ENCODE peak calls at places on chromosomes 13 and 19, in five cellular contexts. One of them, this sample, is unnamed. For H3K36me3, the result is how much of the 10 kb centered on the place peaks cover.

GRCh38 chr19:1248454-1249297 is at the start of gene MIDN:
- DNase-seq in tibial artery: peak
- DNase-seq in right lobe of liver: peak
- DNase-seq in esophagus squamous epithelium: no peak
- DNase-seq in ascending aorta: no peak
- DNase-seq in this sample: no peak

GRCh38 chr19:5097331-5097930 is 128.5 kb downstream of the KDM4B start:
- DNase-seq in tibial artery: no peak
- DNase-seq in right lobe of liver: no peak
- DNase-seq in esophagus squamous epithelium: no peak
- DNase-seq in ascending aorta: no peak
- DNase-seq in this sample: no peak

GRCh38 chr13:101092985-101093384 is 323.3 kb downstream of the NALCN start:
- DNase-seq in tibial artery: no peak
- DNase-seq in right lobe of liver: no peak
- DNase-seq in esophagus squamous epithelium: no peak
- DNase-seq in ascending aorta: no peak
- DNase-seq in this sample: no peak

GRCh38 chr13:34748078-34748477 is 194.0 kb upstream of the NBEA start:
- DNase-seq in tibial artery: no peak
- DNase-seq in right lobe of liver: no peak
- DNase-seq in esophagus squamous epithelium: no peak
- DNase-seq in ascending aorta: no peak
- DNase-seq in this sample: no peak

GRCh38 chr19:56137405-56137804 is 3.7 kb upstream of the ZNF444 start:
- DNase-seq in tibial artery: no peak
- DNase-seq in right lobe of liver: peak
- DNase-seq in esophagus squamous epithelium: no peak
- DNase-seq in ascending aorta: no peak
- DNase-seq in this sample: no peak

GRCh38 chr19:1393841-1394240 is 7.5 kb downstream of the GAMT start:
- DNase-seq in tibial artery: no peak
- DNase-seq in right lobe of liver: no peak
- DNase-seq in esophagus squamous epithelium: no peak
- DNase-seq in ascending aorta: no peak
- DNase-seq in this sample: no peak

GRCh38 chr13:35690546-35690945 is 214.1 kb upstream of the MAB21L1 start:
- DNase-seq in tibial artery: peak
- DNase-seq in right lobe of liver: no peak
- DNase-seq in esophagus squamous epithelium: no peak
- DNase-seq in ascending aorta: no peak
- DNase-seq in this sample: no peak

GRCh38 chr13:107095876-107096275 is 527.9 kb upstream of the ARGLU1 start:
- DNase-seq in tibial artery: no peak
- DNase-seq in right lobe of liver: no peak
- DNase-seq in esophagus squamous epithelium: no peak
- DNase-seq in ascending aorta: no peak
- DNase-seq in this sample: no peak

GRCh38 chr13:45511310-45512147 is 46.8 kb downstream of the COG3 start:
- DNase-seq in tibial artery: no peak
- DNase-seq in right lobe of liver: no peak
- DNase-seq in esophagus squamous epithelium: no peak
- DNase-seq in ascending aorta: no peak
- DNase-seq in this sample: peak

GRCh38 chr13:44576396-44577235 is 486 bp upstream of the TSC22D1 start:
- DNase-seq in tibial artery: no peak
- DNase-seq in right lobe of liver: peak
- DNase-seq in esophagus squamous epithelium: no peak
- DNase-seq in ascending aorta: no peak
- DNase-seq in this sample: no peak

GRCh38 chr19:30710721-30711120 is 338.5 kb downstream of the ZNF536 start:
- DNase-seq in tibial artery: no peak
- DNase-seq in right lobe of liver: no peak
- DNase-seq in esophagus squamous epithelium: no peak
- DNase-seq in ascending aorta: no peak
- DNase-seq in this sample: no peak

GRCh38 chr19:19457691-19458090 is 52.2 kb downstream of the GATAD2A start:
- DNase-seq in tibial artery: no peak
- DNase-seq in right lobe of liver: no peak
- DNase-seq in esophagus squamous epithelium: no peak
- DNase-seq in ascending aorta: no peak
- DNase-seq in this sample: no peak
- H3K27ac ChIP-seq in tibial artery: no peak
- H3K27ac ChIP-seq in right lobe of liver: no peak
- H3K27ac ChIP-seq in esophagus squamous epithelium: peak
- H3K27ac ChIP-seq in ascending aorta: no peak
- H3K27ac ChIP-seq in this sample: no peak

DNA sequence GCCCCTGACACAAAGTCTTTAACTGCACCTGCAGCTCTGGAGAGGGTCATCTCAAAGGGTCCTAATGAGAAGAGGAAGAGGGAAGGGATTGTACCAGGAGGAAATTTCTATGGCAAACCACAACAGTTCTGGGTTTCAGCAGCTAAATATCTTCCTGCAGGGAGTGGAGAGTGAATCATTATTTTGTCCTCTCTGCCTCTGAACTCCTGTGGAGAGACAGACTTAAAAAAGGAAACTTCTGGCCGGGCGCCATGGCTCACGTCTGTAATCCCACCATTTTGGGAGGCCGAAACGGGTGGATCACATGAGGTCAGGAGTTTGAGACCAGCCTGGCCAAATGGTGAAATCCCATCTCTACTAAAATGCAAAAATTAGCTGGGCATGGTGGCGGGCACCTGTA is 16.9 kb upstream of the C1QTNF9 start:
- DNase-seq in tibial artery: no peak
- DNase-seq in right lobe of liver: no peak
- DNase-seq in esophagus squamous epithelium: no peak
- DNase-seq in ascending aorta: no peak
- DNase-seq in this sample: no peak
- H3K36me3 ChIP-seq in tibial artery: half or more
- H3K36me3 ChIP-seq in right lobe of liver: under half
- H3K36me3 ChIP-seq in esophagus squamous epithelium: half or more
- H3K36me3 ChIP-seq in ascending aorta: under half
- H3K36me3 ChIP-seq in this sample: under half

DNA sequence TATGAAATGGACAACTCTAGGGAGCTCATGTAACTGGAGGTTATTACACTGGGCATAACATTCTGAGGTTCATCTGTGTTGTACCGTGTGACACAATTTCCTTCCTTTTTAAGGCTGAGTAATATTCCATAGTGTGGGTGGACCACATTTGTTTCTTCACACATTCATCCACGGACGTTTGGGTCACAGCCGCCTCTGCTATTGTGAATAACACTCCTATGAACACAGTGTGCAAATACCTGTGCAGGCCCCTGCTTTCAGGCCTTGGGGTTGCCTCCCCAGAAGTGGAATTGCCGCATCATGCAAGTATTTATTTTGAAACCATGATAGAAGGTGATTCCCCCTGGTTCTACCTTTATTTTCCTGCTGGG is 63.4 kb upstream of the MCF2L start:
- DNase-seq in tibial artery: no peak
- DNase-seq in right lobe of liver: no peak
- DNase-seq in esophagus squamous epithelium: no peak
- DNase-seq in ascending aorta: no peak
- DNase-seq in this sample: no peak
- H3K27ac ChIP-seq in tibial artery: no peak
- H3K27ac ChIP-seq in right lobe of liver: no peak
- H3K27ac ChIP-seq in esophagus squamous epithelium: no peak
- H3K27ac ChIP-seq in ascending aorta: no peak
- H3K27ac ChIP-seq in this sample: no peak

DNA sequence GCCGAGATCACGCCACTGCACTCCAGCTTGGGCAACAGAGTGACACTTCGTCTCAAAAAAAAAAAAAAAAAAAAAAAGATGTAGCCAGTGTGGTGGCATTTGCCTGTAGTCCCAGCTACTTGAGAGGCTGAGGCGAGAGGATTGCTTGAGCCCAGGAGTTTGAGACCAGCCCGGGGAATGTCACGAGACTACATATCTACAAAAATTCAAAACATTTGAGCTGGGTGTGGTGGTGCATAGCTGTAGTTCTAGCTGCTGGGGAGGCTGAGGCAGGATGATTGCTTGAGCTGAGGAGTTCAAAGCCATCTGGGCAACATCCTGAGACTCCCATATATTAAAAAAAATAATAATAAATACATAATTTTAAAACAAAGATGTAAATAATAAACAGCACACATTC is 46.5 kb downstream of the SMARCA4 start:
- DNase-seq in tibial artery: no peak
- DNase-seq in right lobe of liver: no peak
- DNase-seq in esophagus squamous epithelium: no peak
- DNase-seq in ascending aorta: no peak
- DNase-seq in this sample: no peak
- H3K36me3 ChIP-seq in tibial artery: half or more
- H3K36me3 ChIP-seq in right lobe of liver: under half
- H3K36me3 ChIP-seq in esophagus squamous epithelium: half or more
- H3K36me3 ChIP-seq in ascending aorta: half or more
- H3K36me3 ChIP-seq in this sample: under half

DNA sequence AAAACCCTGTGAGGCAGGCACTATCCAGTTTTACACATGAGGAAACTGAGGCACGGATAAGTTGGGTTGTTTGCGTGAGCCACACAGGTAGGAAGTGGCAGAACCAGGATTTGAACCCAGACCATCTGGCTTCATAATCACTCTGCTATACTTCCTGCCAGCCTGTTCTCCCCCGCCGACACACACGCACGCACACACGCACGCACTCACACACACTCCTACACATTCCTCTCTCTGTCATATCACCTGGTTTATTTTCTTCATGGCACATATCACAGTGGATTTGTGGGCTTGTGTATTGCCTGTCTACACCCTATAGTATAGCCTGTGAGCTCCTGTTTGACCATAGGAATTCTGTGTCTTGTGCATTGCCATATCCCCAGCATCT is 140.0 kb downstream of the SIPA1L3 start:
- DNase-seq in tibial artery: no peak
- DNase-seq in right lobe of liver: no peak
- DNase-seq in esophagus squamous epithelium: no peak
- DNase-seq in ascending aorta: no peak
- DNase-seq in this sample: no peak
- H3K27ac ChIP-seq in tibial artery: no peak
- H3K27ac ChIP-seq in right lobe of liver: no peak
- H3K27ac ChIP-seq in esophagus squamous epithelium: no peak
- H3K27ac ChIP-seq in ascending aorta: no peak
- H3K27ac ChIP-seq in this sample: no peak

GRCh38 chr13:96248103-96248502 is 158.2 kb downstream of the HS6ST3 start:
- DNase-seq in tibial artery: no peak
- DNase-seq in right lobe of liver: no peak
- DNase-seq in esophagus squamous epithelium: no peak
- DNase-seq in ascending aorta: no peak
- DNase-seq in this sample: no peak

GRCh38 chr13:96238861-96239260 is 149.0 kb downstream of the HS6ST3 start:
- DNase-seq in tibial artery: no peak
- DNase-seq in right lobe of liver: no peak
- DNase-seq in esophagus squamous epithelium: no peak
- DNase-seq in ascending aorta: no peak
- DNase-seq in this sample: no peak

GRCh38 chr13:96238241-96238640 is 148.3 kb downstream of the HS6ST3 start:
- DNase-seq in tibial artery: no peak
- DNase-seq in right lobe of liver: no peak
- DNase-seq in esophagus squamous epithelium: no peak
- DNase-seq in ascending aorta: no peak
- DNase-seq in this sample: no peak

GRCh38 chr13:96243371-96243770 is 153.5 kb downstream of the HS6ST3 start:
- DNase-seq in tibial artery: no peak
- DNase-seq in right lobe of liver: no peak
- DNase-seq in esophagus squamous epithelium: no peak
- DNase-seq in ascending aorta: no peak
- DNase-seq in this sample: no peak
- H3K36me3 ChIP-seq in tibial artery: under half
- H3K36me3 ChIP-seq in right lobe of liver: under half
- H3K36me3 ChIP-seq in esophagus squamous epithelium: under half
- H3K36me3 ChIP-seq in ascending aorta: under half
- H3K36me3 ChIP-seq in this sample: under half